ENCODE peak calls at places on chromosomes 12 and 14, in six cellular contexts. V is OCI-LY7, Y is uterus, F is left ventricle myocardium inferior, A is sigmoid colon, Q is heart left ventricle. K is an unnamed sample.

GRCh38 chr12:52608161-52608560 is 6.9 kb upstream of the KRT72 start:
- DNase-seq in V (no peak), Y (no peak), F (no peak), A (no peak), Q (no peak), K (peak; percentile 55)

GRCh38 chr14:105299654-105300541 is 903 bp downstream of the BRF1 start:
- DNase-seq in V (no peak), Y (peak; percentile 48), F (no peak), A (peak; percentile 78), Q (peak; percentile 77), K (no peak)

GRCh38 chr12:76026643-76027063 is 4.9 kb downstream of the PHLDA1 start:
- DNase-seq in V (no peak), Y (no peak), F (no peak), A (no peak), Q (no peak), K (no peak)

GRCh38 chr12:29552324-29552927 is 54.9 kb upstream of the OVCH1 start:
- DNase-seq in V (peak; percentile 42), Y (peak; percentile 65), F (peak; percentile 62), A (peak; percentile 74), Q (peak; percentile 80), K (peak; percentile 68)

GRCh38 chr14:103094406-103095209 is at the start of gene EXOC3L4:
- DNase-seq in V (no peak), Y (no peak), F (no peak), A (no peak), Q (peak; percentile 50), K (no peak)

GRCh38 chr14:64878775-64879634 is 702 bp downstream of the SPTB start:
- DNase-seq in V (no peak), Y (no peak), F (no peak), A (no peak), Q (peak; percentile 58), K (peak; percentile 63)

GRCh38 chr14:106174206-106174605 is 647.8 kb downstream of the TMEM121 start:
- DNase-seq in V (no peak), Y (no peak), F (no peak), A (no peak), Q (no peak), K (no peak)

GRCh38 chr12:132018193-132018916 is 68.6 kb downstream of the EP400 start:
- DNase-seq in V (no peak), Y (no peak), F (no peak), A (no peak), Q (no peak), K (peak; percentile 53)

GRCh38 chr14:89667983-89668382 is 250.9 kb upstream of the FOXN3 start:
- DNase-seq in V (no peak), Y (no peak), F (no peak), A (no peak), Q (no peak), K (no peak)

GRCh38 chr12:26642361-26642760 is 190.6 kb downstream of the ITPR2 start:
- DNase-seq in V (no peak), Y (no peak), F (no peak), A (no peak), Q (no peak), K (no peak)

GRCh38 chr12:89245090-89245489 is 107.2 kb downstream of the DUSP6 start:
- DNase-seq in V (peak; percentile 40), Y (no peak), F (no peak), A (no peak), Q (no peak), K (no peak)

GRCh38 chr14:52119030-52119429 is 50.2 kb upstream of the NID2 start:
- DNase-seq in V (no peak), Y (no peak), F (no peak), A (no peak), Q (no peak), K (no peak)

GRCh38 chr14:51848120-51848519 is 12.3 kb upstream of the GNG2 start:
- DNase-seq in V (no peak), Y (no peak), F (no peak), A (no peak), Q (no peak), K (no peak)

GRCh38 chr12:113889076-113889475 is 77.0 kb downstream of the RBM19 start:
- DNase-seq in V (no peak), Y (no peak), F (no peak), A (no peak), Q (no peak), K (no peak)

DNA sequence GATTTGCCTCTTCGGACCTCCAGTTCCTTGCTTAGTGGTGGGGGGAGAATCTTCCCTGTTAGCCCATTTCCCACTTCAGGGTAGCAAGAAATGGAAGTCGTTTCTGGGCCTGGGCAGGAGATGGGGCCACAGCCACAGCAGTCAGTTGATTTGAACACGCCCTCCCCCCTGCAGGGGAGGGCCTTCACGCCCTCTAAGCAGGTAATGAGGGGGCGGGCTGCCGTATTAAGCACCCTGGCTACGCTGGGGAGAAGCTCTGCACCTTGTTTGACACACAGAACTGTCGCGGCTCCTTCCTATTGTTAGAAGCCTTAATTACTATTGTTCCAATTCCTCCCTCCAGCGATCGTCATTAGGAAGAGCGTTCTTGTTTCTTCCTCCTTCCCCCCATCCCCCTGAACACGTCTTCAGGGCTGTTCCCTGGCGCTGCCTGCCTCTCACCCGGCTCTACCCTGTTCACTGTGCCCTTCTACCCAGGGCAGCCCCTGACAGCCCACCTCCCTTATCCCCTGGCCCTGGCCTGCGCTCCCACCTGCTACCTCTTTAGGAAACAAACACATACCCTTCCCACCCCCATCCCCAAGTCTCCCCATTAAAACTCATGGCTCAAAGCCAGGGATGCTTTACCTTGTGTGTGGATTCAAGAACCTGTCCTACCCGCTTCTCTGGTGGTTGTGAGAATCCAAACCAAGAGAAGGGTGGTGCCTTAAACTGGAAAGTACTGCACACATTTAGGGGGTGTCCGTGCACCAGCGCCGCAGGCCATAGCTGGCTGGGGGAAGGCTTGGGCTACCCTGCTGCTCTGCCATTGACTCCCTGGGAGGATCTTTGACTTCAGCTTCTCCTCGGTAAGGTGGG is 137.6 kb downstream of the TSPAN9 start:
- DNase-seq in V (peak; percentile 40), Y (no peak), F (no peak), A (no peak), Q (no peak), K (no peak)
- TF ChIP-seq CTCF in V (peak; percentile 20), Y (no peak), F (no peak), A (no peak), Q (no peak), K (no peak)

GRCh38 chr12:49041881-49042484 is 18.6 kb downstream of the KMT2D start:
- DNase-seq in V (no peak), Y (no peak), F (no peak), A (no peak), Q (no peak), K (peak; percentile 52)

GRCh38 chr12:49039421-49040363 is 20.9 kb downstream of the KMT2D start:
- DNase-seq in V (no peak), Y (no peak), F (no peak), A (no peak), Q (peak; percentile 24), K (peak; percentile 54)

GRCh38 chr12:49041036-49041880 is 19.3 kb downstream of the KMT2D start:
- DNase-seq in V (no peak), Y (no peak), F (no peak), A (no peak), Q (no peak), K (peak; percentile 58)

GRCh38 chr12:49038291-49038955 is 19.8 kb upstream of the PRKAG1 start:
- DNase-seq in V (no peak), Y (no peak), F (no peak), A (no peak), Q (peak; percentile 33), K (no peak)

DNA sequence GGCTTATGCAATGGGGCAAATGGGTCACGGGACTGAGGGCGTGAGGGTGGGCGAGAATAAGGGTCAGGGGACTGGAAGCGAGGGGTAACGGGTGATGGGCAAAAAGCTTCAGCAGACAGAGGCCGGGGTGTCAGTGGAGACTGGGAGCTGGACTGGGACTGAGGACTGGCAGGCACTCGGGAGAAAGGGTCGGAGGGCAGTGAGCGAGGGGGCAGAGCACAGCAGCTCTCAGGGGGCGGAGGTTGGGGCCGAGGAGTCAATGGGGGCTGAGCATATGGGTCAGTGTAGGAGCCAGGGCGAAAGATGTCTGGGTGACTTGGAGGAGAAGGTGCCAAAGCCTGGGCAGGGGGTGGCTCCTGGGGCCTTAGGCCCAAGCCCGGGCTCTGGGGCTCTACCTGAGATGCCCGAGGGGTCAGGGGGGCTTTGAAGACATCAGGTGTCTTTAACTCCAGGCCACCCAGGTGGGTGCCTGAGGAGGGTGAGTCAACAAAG is 20.2 kb downstream of the KMT2D start:
- DNase-seq in V (no peak), Y (no peak), F (no peak), A (no peak), Q (no peak), K (no peak)
- H3K36me3 ChIP-seq in V (peaks cover 97% of the 10 kb centered on the region), Y (no peaks in the 10 kb centered on the region), F (peaks cover 98% of the 10 kb centered on the region), A (peaks cover 85% of the 10 kb centered on the region), Q (peaks cover 90% of the 10 kb centered on the region), K (peaks cover 99% of the 10 kb centered on the region)

GRCh38 chr12:120249875-120250795 is 15.4 kb downstream of the PXN start:
- DNase-seq in V (no peak), Y (peak; percentile 69), F (peak; percentile 90), A (peak; percentile 91), Q (peak; percentile 89), K (no peak)

GRCh38 chr12:120258323-120258896 is 7.1 kb downstream of the PXN start:
- DNase-seq in V (no peak), Y (no peak), F (no peak), A (no peak), Q (no peak), K (no peak)

GRCh38 chr12:120257041-120257821 is 8.3 kb downstream of the PXN start:
- DNase-seq in V (no peak), Y (peak; percentile 53), F (peak; percentile 74), A (peak; percentile 83), Q (peak; percentile 75), K (no peak)

GRCh38 chr12:120252071-120252906 is 13.2 kb downstream of the PXN start:
- DNase-seq in V (no peak), Y (no peak), F (no peak), A (no peak), Q (no peak), K (no peak)

DNA sequence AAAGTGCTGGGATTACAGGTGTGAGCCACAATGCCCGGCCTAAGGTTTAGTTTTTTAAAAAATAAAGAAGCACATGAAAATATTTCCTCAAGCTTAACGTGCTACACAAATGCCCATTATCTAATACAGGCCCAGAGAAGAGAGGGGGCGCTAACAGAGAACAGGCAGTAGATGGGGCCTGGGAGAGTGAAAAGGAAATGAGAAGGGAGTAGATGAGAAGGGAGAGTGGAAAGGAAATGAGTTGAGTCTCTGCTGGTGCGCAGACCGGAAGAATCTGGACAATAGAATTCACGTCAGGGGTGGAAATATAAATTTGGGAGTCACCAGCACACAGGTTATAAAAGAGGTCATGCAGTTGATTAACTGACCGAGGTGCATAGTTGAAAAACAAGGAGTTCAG is 10.7 kb downstream of the PXN start:
- DNase-seq in V (no peak), Y (no peak), F (no peak), A (no peak), Q (no peak), K (no peak)
- TF ChIP-seq CTCF in V (peak; percentile 14), Y (no peak), F (peak; percentile 49), A (no peak), Q (no peak), K (peak; percentile 12)

GRCh38 chr12:49562831-49563230 is 5.1 kb downstream of the MCRS1 start:
- DNase-seq in V (no peak), Y (no peak), F (no peak), A (no peak), Q (no peak), K (no peak)

GRCh38 chr12:49565956-49566265 is 2.0 kb downstream of the MCRS1 start:
- DNase-seq in V (no peak), Y (no peak), F (no peak), A (no peak), Q (no peak), K (no peak)

GRCh38 chr12:49565119-49565955 is 2.6 kb downstream of the MCRS1 start:
- DNase-seq in V (no peak), Y (no peak), F (peak; percentile 49), A (no peak), Q (no peak), K (no peak)

GRCh38 chr12:49566361-49566760 is 1.6 kb downstream of the MCRS1 start:
- DNase-seq in V (no peak), Y (no peak), F (no peak), A (no peak), Q (no peak), K (peak; percentile 51)

GRCh38 chr12:49564241-49565118 is 3.5 kb downstream of the MCRS1 start:
- DNase-seq in V (no peak), Y (no peak), F (peak; percentile 12), A (no peak), Q (no peak), K (no peak)
- H3K36me3 ChIP-seq in V (peaks cover 60% of the 10 kb centered on the region), Y (no peaks in the 10 kb centered on the region), F (peaks cover 63% of the 10 kb centered on the region), A (peaks cover 45% of the 10 kb centered on the region), Q (peaks cover 57% of the 10 kb centered on the region), K (peaks cover 57% of the 10 kb centered on the region)

K was measured in upper lobe of right lung.